ENCODE peak calls at places on chromosomes 16 and 17, in nine cellular contexts. H is vagina; O is CD8-positive, alpha-beta T cell; Y is pancreas; V is hepatocyte; C is cardiac muscle cell; J is sigmoid colon; P is fibroblast of lung; T is CD4-positive, CD25-positive, alpha-beta regulatory T cell. E is an unnamed sample. For H3K4me1, the result is how much of the 10 kb centered on the place peaks cover.

GRCh38 chr16:77838597-77839255 is 50.4 kb downstream of the VAT1L start:
- DNase-seq in O (no peak), Y (no peak), V (no peak), C (no peak), P (no peak), H (no peak), T (no peak), J (no peak), E (no peak)

GRCh38 chr17:50361561-50362480 is 11.2 kb downstream of the MRPL27 start:
- DNase-seq in H (no peak), C (peak), V (peak), J (peak), O (peak), P (peak), T (peak), Y (peak), E (peak)

GRCh38 chr16:9047689-9048301 is 43.6 kb upstream of the HAPSTR1 start:
- DNase-seq in T (peak), Y (peak), V (peak), H (peak), P (peak), O (no peak), J (peak), C (peak), E (peak)

GRCh38 chr16:71448274-71448866 is 6.5 kb upstream of the TLE7 start:
- DNase-seq in V (no peak), O (no peak), C (no peak), H (no peak), P (no peak), J (no peak), T (no peak), Y (no peak), E (no peak)

GRCh38 chr16:85082553-85083050 is 29.7 kb downstream of the CIBAR2 start:
- DNase-seq in J (no peak), T (no peak), C (peak), Y (no peak), P (no peak), H (no peak), V (no peak), O (no peak), E (no peak)

GRCh38 chr16:55478827-55479559 is at the start of gene MMP2:
- DNase-seq in P (peak), Y (peak), V (peak), O (no peak), T (no peak), J (peak), H (peak), C (peak), E (peak)

GRCh38 chr16:73713817-73714495 is 582.7 kb upstream of the PSMD7 start:
- DNase-seq in C (peak), Y (no peak), V (peak), H (no peak), P (peak), T (no peak), O (no peak), J (no peak), E (no peak)

GRCh38 chr16:457732-458400 is 32.4 kb downstream of the RAB11FIP3 start:
- DNase-seq in J (no peak), H (no peak), P (no peak), T (no peak), Y (peak), O (no peak), V (peak), C (peak), E (peak)

GRCh38 chr16:4500283-4500682 is 24.1 kb downstream of the HMOX2 start:
- DNase-seq in Y (no peak), J (no peak), H (no peak), T (no peak), C (peak), O (no peak), V (peak), P (peak), E (no peak)

GRCh38 chr16:81666102-81666501 is 113.0 kb upstream of the PLCG2 start:
- DNase-seq in H (no peak), Y (no peak), V (no peak), J (no peak), P (no peak), C (no peak), T (no peak), O (no peak), E (no peak)

GRCh38 chr16:88403794-88404581 is 21.2 kb downstream of the ZNF469 start:
- DNase-seq in P (no peak), T (no peak), C (no peak), V (no peak), O (no peak), J (no peak), H (no peak), Y (no peak), E (no peak)

GRCh38 chr16:13542284-13542683 is 377.7 kb upstream of the ERCC4 start:
- DNase-seq in Y (no peak), C (no peak), O (no peak), H (no peak), V (no peak), T (no peak), P (no peak), J (no peak), E (no peak)

GRCh38 chr17:77068915-77069314 is 71.9 kb upstream of the SEC14L1 start:
- DNase-seq in V (no peak), P (no peak), H (no peak), Y (no peak), T (no peak), C (no peak), O (no peak), J (no peak), E (no peak)

GRCh38 chr16:47731252-47731651 is 270.1 kb downstream of the PHKB start:
- DNase-seq in T (no peak), V (no peak), O (no peak), J (no peak), H (no peak), Y (no peak), P (peak), C (no peak), E (no peak)

GRCh38 chr16:6667393-6667792 is 665.3 kb upstream of the RBFOX1 start:
- DNase-seq in T (no peak), Y (no peak), C (no peak), V (no peak), O (no peak), H (no peak), P (no peak), J (no peak), E (no peak)

GRCh38 chr16:79542196-79542859 is 58.2 kb downstream of the MAF start:
- DNase-seq in Y (no peak), C (no peak), O (no peak), P (no peak), H (no peak), J (peak), T (no peak), V (no peak), E (no peak)

GRCh38 chr16:15714393-15715172 is 64.5 kb downstream of the NDE1 start:
- DNase-seq in O (no peak), P (no peak), J (no peak), C (no peak), Y (no peak), H (no peak), T (no peak), V (no peak), E (no peak)

GRCh38 chr17:8209909-8210760 is at the start of gene AURKB:
- DNase-seq in H (peak), V (peak), C (peak), Y (peak), O (peak), P (peak), T (peak), J (peak), E (peak)

GRCh38 chr16:27408012-27408601 is 6.1 kb downstream of the IL21R start:
- DNase-seq in P (peak), T (peak), V (no peak), C (no peak), H (no peak), O (peak), J (no peak), Y (no peak), E (no peak)

GRCh38 chr17:37547986-37548385 is 58.3 kb downstream of the DUSP14 start:
- DNase-seq in J (no peak), T (no peak), P (no peak), O (no peak), C (peak), Y (no peak), V (no peak), H (no peak), E (no peak)
- H3K4me1 ChIP-seq in J (under half), T (under half), P (under half), O (under half), C (under half), Y (under half), V (under half), H (under half), E (under half)

GRCh38 chr17:39705786-39706348 is 6.0 kb downstream of the ERBB2 start:
- DNase-seq in T (no peak), C (no peak), H (no peak), P (no peak), J (no peak), Y (peak), O (no peak), V (no peak), E (no peak)

GRCh38 chr17:39703913-39704312 is 4.0 kb downstream of the ERBB2 start:
- DNase-seq in T (no peak), P (no peak), H (no peak), Y (no peak), J (no peak), C (no peak), O (no peak), V (no peak), E (no peak)

GRCh38 chr17:39706383-39706782 is 6.5 kb downstream of the ERBB2 start:
- DNase-seq in O (no peak), V (no peak), Y (no peak), P (no peak), H (no peak), T (no peak), C (no peak), J (no peak), E (no peak)

GRCh38 chr17:39702901-39703893 is 3.3 kb downstream of the ERBB2 start:
- DNase-seq in P (no peak), Y (no peak), O (no peak), V (no peak), H (no peak), C (peak), J (no peak), T (no peak), E (no peak)

DNA sequence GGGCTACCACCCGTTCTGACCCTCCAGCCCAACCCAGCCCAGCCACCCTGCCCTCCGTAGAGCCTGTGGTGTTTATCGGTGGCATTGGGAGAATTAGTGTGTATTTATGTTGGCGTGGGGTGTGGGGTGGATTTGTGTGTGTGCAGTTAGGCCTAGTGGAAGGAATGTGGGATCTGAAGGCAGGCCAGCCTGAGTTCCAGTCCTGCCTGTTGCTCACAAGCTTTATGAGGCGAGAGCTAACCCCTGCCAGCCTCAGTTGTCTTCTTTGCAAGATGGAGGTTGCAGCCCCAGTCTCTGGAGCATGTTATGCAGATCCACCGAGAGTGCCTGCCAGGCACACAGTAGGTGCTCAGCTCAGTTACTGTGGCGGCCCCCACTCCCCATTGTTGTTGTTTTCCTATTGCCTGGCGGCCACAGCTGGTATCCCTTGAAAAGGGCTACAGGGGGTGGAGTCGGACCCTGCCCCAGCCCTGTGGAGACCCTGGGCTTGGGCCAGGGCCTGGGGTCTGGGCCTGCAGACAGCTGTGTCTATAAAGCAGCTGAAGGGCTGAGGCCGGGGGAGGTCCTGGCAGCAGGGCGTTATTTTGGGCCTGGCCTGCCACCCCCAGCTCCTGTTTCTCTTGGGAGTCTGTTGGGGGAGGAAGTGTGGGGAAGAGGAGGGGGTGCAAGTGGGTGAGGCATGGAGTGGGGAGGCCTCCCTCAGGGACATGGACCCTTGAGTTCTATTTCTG is 5.1 kb downstream of the ERBB2 start:
- DNase-seq in T (no peak), C (peak), P (peak), Y (peak), V (no peak), O (no peak), H (no peak), J (no peak), E (no peak)
- H3K4me1 ChIP-seq in T (under half), C (under half), P (under half), Y (under half), V (under half), O (under half), H (half or more), J (under half), E (under half)

DNA sequence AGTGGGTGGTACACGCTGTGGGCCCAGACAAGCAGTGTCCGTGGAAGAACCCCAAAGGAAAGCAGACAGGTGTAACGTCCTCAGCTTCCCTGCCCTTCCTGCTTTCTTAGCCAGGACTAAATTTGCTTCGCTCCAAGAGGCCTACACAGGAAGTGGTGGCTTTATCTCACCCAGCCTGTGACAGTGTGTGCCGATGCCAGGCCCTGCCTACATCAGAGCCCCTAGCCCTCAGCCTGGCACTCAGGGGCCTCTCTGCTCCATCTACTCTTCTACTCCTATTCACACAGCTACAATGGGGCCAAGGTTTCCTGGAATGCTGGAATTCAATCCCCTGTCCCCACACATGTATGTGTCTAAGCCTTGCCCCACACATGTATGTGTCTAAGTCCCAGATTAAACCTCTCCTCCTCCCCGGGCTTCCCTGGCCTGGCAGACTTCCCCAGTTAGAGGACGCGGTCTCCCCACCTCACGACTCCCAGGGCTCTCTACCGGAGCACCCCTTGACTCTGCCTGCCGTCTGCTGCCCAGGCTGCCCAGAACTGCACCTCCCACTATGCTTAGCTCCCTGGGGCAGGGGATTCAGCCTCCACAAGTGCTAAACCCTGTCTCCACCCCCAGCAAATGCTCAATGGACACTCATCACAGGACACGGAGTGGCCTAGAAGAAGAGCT is 8.2 kb downstream of the PGAP3 start:
- DNase-seq in Y (no peak), H (no peak), P (no peak), T (peak), O (peak), C (no peak), V (no peak), J (no peak), E (no peak)
- H3K4me1 ChIP-seq in Y (under half), H (under half), P (under half), T (under half), O (half or more), C (half or more), V (under half), J (under half), E (under half)

GRCh38 chr17:42459983-42460300 is 1.3 kb downstream of the ATP6V0A1 start:
- DNase-seq in O (no peak), P (peak), V (peak), Y (no peak), C (peak), T (peak), H (no peak), J (no peak), E (no peak)

GRCh38 chr17:42457107-42457787 is 1.4 kb upstream of the ATP6V0A1 start:
- DNase-seq in Y (no peak), T (no peak), P (no peak), J (no peak), H (no peak), C (no peak), O (no peak), V (no peak), E (no peak)

GRCh38 chr17:42459256-42459982 is 741 bp downstream of the ATP6V0A1 start:
- DNase-seq in J (peak), Y (peak), T (peak), O (no peak), P (peak), V (peak), H (no peak), C (peak), E (peak)

GRCh38 chr17:42460371-42460770 is 1.7 kb downstream of the ATP6V0A1 start:
- DNase-seq in J (no peak), O (no peak), V (no peak), Y (no peak), P (no peak), H (no peak), C (no peak), T (no peak), E (no peak)

DNA sequence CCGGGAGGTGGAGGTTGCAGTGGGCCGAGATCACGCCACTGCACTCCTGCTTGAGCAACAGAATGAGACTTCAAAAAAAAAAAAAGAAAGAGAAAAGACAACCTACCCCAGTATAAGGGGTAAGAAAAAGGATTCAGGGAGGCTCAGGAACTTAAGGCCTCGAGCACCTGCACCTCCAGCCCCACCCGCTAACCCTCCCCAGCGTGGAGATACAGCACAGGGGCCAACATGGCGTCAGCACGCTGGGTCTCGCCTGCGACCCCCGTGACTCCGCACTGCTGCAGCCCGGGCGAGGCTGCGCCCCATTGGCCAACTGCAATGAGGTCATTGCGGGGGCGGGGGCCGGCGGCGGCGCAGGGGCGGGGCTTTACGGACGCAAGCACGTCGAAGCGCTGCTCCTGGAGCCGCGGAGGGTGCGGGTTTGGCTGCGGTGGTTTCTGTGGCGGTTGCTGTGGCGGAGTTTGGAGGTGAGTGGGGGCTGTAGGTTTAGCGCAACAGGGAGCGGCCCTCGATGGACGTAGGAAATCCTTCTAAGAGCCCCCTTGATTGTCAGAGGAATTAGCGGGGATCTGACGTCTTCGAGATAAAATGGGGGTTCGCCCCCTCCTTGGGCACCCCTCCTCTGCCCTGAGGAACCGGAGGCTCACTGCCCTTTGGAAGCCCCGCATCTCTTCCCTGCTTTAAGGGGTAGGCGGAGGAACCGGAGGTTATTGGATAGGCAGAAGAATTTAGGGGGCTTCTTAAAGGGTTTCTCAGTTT is at the start of gene ATP6V0A1:
- DNase-seq in C (peak), Y (peak), H (peak), T (peak), P (peak), V (peak), J (peak), O (peak), E (peak)
- H3K4me1 ChIP-seq in C (under half), Y (under half), H (under half), T (under half), P (under half), V (under half), J (under half), O (under half), E (under half)

DNA sequence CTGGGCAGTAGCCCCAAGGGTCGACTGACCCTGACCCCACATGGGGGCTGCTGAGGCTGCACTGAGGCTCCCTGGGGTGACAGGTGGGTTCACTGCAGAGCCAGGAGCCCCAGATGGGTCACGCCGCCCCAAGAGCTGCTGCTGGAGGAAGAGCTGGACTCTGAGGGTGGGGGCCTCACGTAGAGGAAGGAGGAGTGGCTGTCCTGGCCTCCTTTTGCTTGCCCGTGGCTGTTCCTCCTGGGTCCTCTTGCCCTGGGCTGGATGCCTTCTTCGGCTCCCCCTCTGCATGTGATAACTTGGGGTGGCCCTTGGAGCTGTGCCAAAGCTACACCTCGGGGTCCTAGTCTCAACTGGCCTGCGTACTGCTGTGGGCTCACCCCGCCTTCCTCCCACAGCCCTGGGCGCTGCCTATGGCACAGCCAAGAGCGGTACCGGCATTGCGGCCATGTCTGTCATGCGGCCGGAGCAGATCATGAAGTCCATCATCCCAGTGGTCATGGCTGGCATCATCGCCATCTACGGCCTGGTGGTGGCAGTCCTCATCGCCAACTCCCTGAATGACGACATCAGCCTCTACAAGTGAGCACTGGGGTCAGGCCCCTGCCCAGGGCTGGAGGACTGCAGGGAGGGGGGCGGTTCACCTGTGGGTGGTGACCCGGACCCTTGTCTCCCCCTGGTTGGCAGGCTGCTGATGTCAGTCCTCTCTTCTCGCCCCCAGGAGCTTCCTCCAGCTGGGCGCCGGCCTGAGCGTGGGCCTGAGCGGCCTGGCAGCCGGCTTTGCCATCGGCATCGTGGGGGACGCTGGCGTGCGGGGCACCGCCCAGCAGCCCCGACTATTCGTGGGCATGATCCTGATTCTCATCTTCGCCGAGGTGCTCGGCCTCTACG is 1.1 kb upstream of the AMDHD2 start:
- DNase-seq in T (no peak), O (no peak), C (no peak), J (peak), Y (peak), H (no peak), P (no peak), V (no peak), E (no peak)
- H3K4me1 ChIP-seq in T (half or more), O (half or more), C (under half), J (half or more), Y (under half), H (half or more), P (under half), V (under half), E (under half)

E was measured in ovary.